ENCODE peak calls at places on chromosomes 12 and 14, in ten cellular contexts. K is HCT116, Z is fibroblast of lung, M is GM23248, R is endodermal cell, T is astrocyte, A is IMR-90, J is NT2/D1, N is neuronal stem cell, F is PC-3. E is an unnamed sample. For H3K36me3, the result is how much of the 10 kb centered on the place peaks cover.

GRCh38 chr12:24895612-24896011 is 53.3 kb downstream of the BCAT1 start:
- DNase-seq in A (peak), R (no peak), J (no peak), T (peak), N (no peak), M (peak), Z (peak), K (no peak), F (no peak), E (no peak)

GRCh38 chr12:108750471-108751402 is 19.4 kb upstream of the CORO1C start:
- DNase-seq in T (peak), K (no peak), M (peak), F (no peak), J (no peak), N (no peak), R (peak), Z (peak), A (no peak), E (no peak)

GRCh38 chr12:116184766-116185165 is 92.7 kb downstream of the MED13L start:
- DNase-seq in F (no peak), Z (no peak), M (peak), A (no peak), K (no peak), J (no peak), N (no peak), R (no peak), T (no peak), E (no peak)

GRCh38 chr12:70482764-70483163 is 116.7 kb downstream of the KCNMB4 start:
- DNase-seq in F (no peak), M (no peak), Z (no peak), J (no peak), T (no peak), A (no peak), N (no peak), R (no peak), K (no peak), E (no peak)

GRCh38 chr12:65449400-65449799 is 170.9 kb downstream of the MSRB3 start:
- DNase-seq in F (peak), Z (peak), M (peak), A (peak), T (peak), J (no peak), N (no peak), K (no peak), R (no peak), E (no peak)

GRCh38 chr14:54776361-54777001 is 126.1 kb downstream of the GCH1 start:
- DNase-seq in R (no peak), K (no peak), T (peak), F (no peak), M (peak), J (no peak), A (peak), N (no peak), Z (peak), E (peak)

GRCh38 chr14:69726761-69727511 is 40.0 kb upstream of the SRSF5 start:
- DNase-seq in M (peak), K (no peak), T (peak), R (peak), N (peak), J (no peak), F (peak), Z (peak), A (peak), E (no peak)

GRCh38 chr14:60064491-60065072 is 27.1 kb upstream of the PCNX4 start:
- DNase-seq in T (peak), R (no peak), K (peak), J (no peak), N (no peak), A (peak), Z (peak), M (peak), F (peak), E (no peak)

GRCh38 chr14:92491782-92492181 is 21.8 kb upstream of the RIN3 start:
- DNase-seq in T (no peak), J (no peak), A (no peak), F (no peak), M (no peak), Z (no peak), N (no peak), R (no peak), K (no peak), E (no peak)

GRCh38 chr12:57726884-57727757 is 11.4 kb downstream of the AGAP2 start:
- DNase-seq in N (no peak), T (peak), F (no peak), A (no peak), M (peak), R (peak), Z (peak), K (no peak), J (no peak), E (no peak)

GRCh38 chr14:22448905-22449611 is 140.0 kb downstream of the DAD1 start:
- DNase-seq in K (no peak), R (no peak), F (peak), T (no peak), M (peak), N (no peak), Z (no peak), A (peak), J (no peak), E (no peak)

GRCh38 chr12:128823216-128823915 is 392 bp downstream of the SLC15A4 start:
- DNase-seq in N (no peak), K (no peak), T (peak), A (no peak), J (peak), R (peak), Z (no peak), M (no peak), F (peak), E (no peak)

GRCh38 chr14:102923201-102923919 is 897 bp downstream of the AMN start:
- DNase-seq in T (no peak), R (no peak), M (no peak), Z (no peak), J (no peak), A (no peak), N (no peak), F (no peak), K (no peak), E (no peak)

GRCh38 chr14:50477760-50478159 is 54.6 kb downstream of the MAP4K5 start:
- DNase-seq in T (no peak), F (no peak), M (no peak), K (no peak), N (no peak), R (no peak), A (no peak), J (no peak), Z (no peak), E (no peak)

GRCh38 chr14:50469982-50470381 is 62.4 kb downstream of the MAP4K5 start:
- DNase-seq in R (no peak), A (no peak), Z (no peak), F (peak), N (no peak), K (no peak), T (no peak), J (no peak), M (no peak), E (no peak)

GRCh38 chr14:50476134-50476533 is 56.2 kb downstream of the MAP4K5 start:
- DNase-seq in T (no peak), A (no peak), M (no peak), K (no peak), N (no peak), R (no peak), J (no peak), Z (no peak), F (no peak), E (no peak)

GRCh38 chr14:50475460-50475859 is 56.9 kb downstream of the MAP4K5 start:
- DNase-seq in F (peak), T (peak), K (no peak), M (peak), Z (peak), J (no peak), R (no peak), A (peak), N (no peak), E (no peak)

DNA sequence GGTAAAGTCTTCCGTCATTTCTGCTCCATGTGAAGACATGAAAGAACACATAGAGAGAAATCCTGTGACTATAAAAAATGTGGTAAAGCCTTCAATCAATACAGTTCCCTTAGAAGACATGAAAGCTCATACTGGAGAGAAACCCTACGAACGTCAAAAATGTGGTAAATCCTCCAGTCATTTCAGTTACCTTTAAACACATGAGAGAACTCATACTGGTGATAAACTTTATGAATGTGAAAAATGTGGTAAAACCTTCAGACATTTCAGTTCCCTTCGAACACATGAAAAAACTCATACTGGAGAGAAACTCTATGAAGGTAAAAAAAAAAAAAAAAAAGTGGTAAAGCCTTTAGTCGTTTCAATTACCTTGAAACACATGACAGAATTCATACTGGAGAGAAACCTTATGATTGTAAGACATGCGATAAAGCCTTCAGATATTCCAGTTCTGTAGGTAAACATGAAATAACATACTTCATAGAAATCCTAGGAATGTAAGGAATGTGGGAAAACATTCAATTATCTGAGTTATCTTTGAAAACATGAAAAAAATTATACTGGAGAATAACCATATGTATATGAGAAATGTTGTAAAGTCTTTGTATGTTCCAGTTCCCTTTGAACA is 60.4 kb downstream of the MAP4K5 start:
- DNase-seq in F (no peak), Z (no peak), J (no peak), K (no peak), A (no peak), M (no peak), T (no peak), R (no peak), N (no peak), E (no peak)
- H3K36me3 ChIP-seq in F (half or more), Z (under half), J (half or more), K (half or more), A (half or more), M (half or more), T (half or more), R (half or more), N (under half), E (under half)

GRCh38 chr12:46368138-46368537 is 4.4 kb downstream of the SLC38A2 start:
- DNase-seq in F (no peak), A (no peak), K (no peak), R (no peak), J (no peak), M (no peak), N (no peak), T (no peak), Z (no peak), E (peak)
- H3K4me3 ChIP-seq in F (peak), A (peak), K (no peak), R (peak), J (no peak), M (peak), N (no peak), T (peak), Z (peak), E (peak)

GRCh38 chr12:88108021-88108420 is 33.9 kb downstream of the CEP290 start:
- DNase-seq in K (no peak), J (no peak), R (no peak), M (peak), T (no peak), A (peak), N (no peak), F (peak), Z (peak), E (no peak)

GRCh38 chr12:88113871-88114270 is 28.0 kb downstream of the CEP290 start:
- DNase-seq in M (peak), R (no peak), T (peak), N (no peak), J (no peak), Z (peak), F (peak), K (no peak), A (peak), E (no peak)

GRCh38 chr12:88111074-88111652 is 30.7 kb downstream of the CEP290 start:
- DNase-seq in T (peak), K (peak), N (peak), Z (peak), R (no peak), M (peak), A (peak), J (peak), F (peak), E (peak)
- H3K9ac ChIP-seq in T (peak), K (no peak), N (no peak), Z (no peak), R (no peak), M (peak), A (peak), J (no peak), F (peak), E (peak)

GRCh38 chr14:91410781-91411536 is 6.7 kb downstream of the CCDC88C start:
- DNase-seq in R (no peak), A (no peak), T (no peak), M (no peak), K (no peak), F (no peak), J (no peak), N (no peak), Z (no peak), E (no peak)
- H3K36me3 ChIP-seq in R (under half), A (under half), T (under half), M (under half), K (under half), F (under half), J (under half), N (under half), Z (under half), E (under half)

E was measured in keratinocyte.